ENCODE peak calls at places on chromosomes 16 and 17, in six cellular contexts. One of them, this sample, is unnamed. For H3K9me3, the result is how much of the 10 kb centered on the place peaks cover.

GRCh38 chr17:83135692-83136091 is 56.3 kb downstream of the METRNL start:
- DNase-seq in uterus: peak
- DNase-seq in IMR-90: no peak
- DNase-seq in right atrium auricular region: peak
- DNase-seq in SK-N-SH: peak
- DNase-seq in esophagus squamous epithelium: no peak
- DNase-seq in this sample: no peak

GRCh38 chr17:75725504-75725903 is 4.2 kb downstream of the ITGB4 start:
- DNase-seq in uterus: no peak
- DNase-seq in IMR-90: no peak
- DNase-seq in right atrium auricular region: no peak
- DNase-seq in SK-N-SH: no peak
- DNase-seq in esophagus squamous epithelium: no peak
- DNase-seq in this sample: no peak

GRCh38 chr16:48535831-48536599 is 74.0 kb downstream of the N4BP1 start:
- DNase-seq in uterus: peak
- DNase-seq in IMR-90: peak
- DNase-seq in right atrium auricular region: peak
- DNase-seq in SK-N-SH: no peak
- DNase-seq in esophagus squamous epithelium: no peak
- DNase-seq in this sample: no peak

GRCh38 chr17:68381076-68381900 is 76.0 kb downstream of the WIPI1 start:
- DNase-seq in uterus: peak
- DNase-seq in IMR-90: peak
- DNase-seq in right atrium auricular region: no peak
- DNase-seq in SK-N-SH: no peak
- DNase-seq in esophagus squamous epithelium: no peak
- DNase-seq in this sample: no peak

GRCh38 chr17:54901230-54901847 is 687 bp downstream of the TOM1L1 start:
- DNase-seq in uterus: no peak
- DNase-seq in IMR-90: peak
- DNase-seq in right atrium auricular region: no peak
- DNase-seq in SK-N-SH: peak
- DNase-seq in esophagus squamous epithelium: no peak
- DNase-seq in this sample: no peak

GRCh38 chr16:85306071-85306792 is 194.0 kb upstream of the CIBAR2 start:
- DNase-seq in uterus: peak
- DNase-seq in IMR-90: peak
- DNase-seq in right atrium auricular region: peak
- DNase-seq in SK-N-SH: no peak
- DNase-seq in esophagus squamous epithelium: peak
- DNase-seq in this sample: peak

GRCh38 chr17:49570540-49571242 is 5.0 kb upstream of the NXPH3 start:
- DNase-seq in uterus: no peak
- DNase-seq in IMR-90: no peak
- DNase-seq in right atrium auricular region: no peak
- DNase-seq in SK-N-SH: no peak
- DNase-seq in esophagus squamous epithelium: no peak
- DNase-seq in this sample: no peak

GRCh38 chr16:85220125-85220839 is 108.0 kb upstream of the CIBAR2 start:
- DNase-seq in uterus: peak
- DNase-seq in IMR-90: peak
- DNase-seq in right atrium auricular region: no peak
- DNase-seq in SK-N-SH: peak
- DNase-seq in esophagus squamous epithelium: no peak
- DNase-seq in this sample: no peak

GRCh38 chr17:32871736-32872135 is 5.2 kb downstream of the MYO1D start:
- DNase-seq in uterus: no peak
- DNase-seq in IMR-90: no peak
- DNase-seq in right atrium auricular region: no peak
- DNase-seq in SK-N-SH: no peak
- DNase-seq in esophagus squamous epithelium: no peak
- DNase-seq in this sample: no peak

GRCh38 chr17:75487351-75488070 is 27.8 kb downstream of the CASKIN2 start:
- DNase-seq in uterus: no peak
- DNase-seq in IMR-90: no peak
- DNase-seq in right atrium auricular region: no peak
- DNase-seq in SK-N-SH: no peak
- DNase-seq in esophagus squamous epithelium: no peak
- DNase-seq in this sample: peak

GRCh38 chr16:24499193-24499814 is 40.1 kb upstream of the RBBP6 start:
- DNase-seq in uterus: no peak
- DNase-seq in IMR-90: peak
- DNase-seq in right atrium auricular region: no peak
- DNase-seq in SK-N-SH: peak
- DNase-seq in esophagus squamous epithelium: no peak
- DNase-seq in this sample: no peak

GRCh38 chr17:43942286-43942685 is at the start of gene PPY:
- DNase-seq in uterus: no peak
- DNase-seq in IMR-90: no peak
- DNase-seq in right atrium auricular region: no peak
- DNase-seq in SK-N-SH: no peak
- DNase-seq in esophagus squamous epithelium: no peak
- DNase-seq in this sample: no peak

GRCh38 chr16:70395345-70395901 is 43.5 kb downstream of the ST3GAL2 start:
- DNase-seq in uterus: no peak
- DNase-seq in IMR-90: peak
- DNase-seq in right atrium auricular region: peak
- DNase-seq in SK-N-SH: peak
- DNase-seq in esophagus squamous epithelium: no peak
- DNase-seq in this sample: peak

GRCh38 chr16:81514041-81514559 is 69.5 kb downstream of the CMIP start:
- DNase-seq in uterus: no peak
- DNase-seq in IMR-90: no peak
- DNase-seq in right atrium auricular region: no peak
- DNase-seq in SK-N-SH: no peak
- DNase-seq in esophagus squamous epithelium: no peak
- DNase-seq in this sample: no peak

GRCh38 chr17:64457156-64457555 is 8.2 kb downstream of the MILR1 start:
- DNase-seq in uterus: no peak
- DNase-seq in IMR-90: peak
- DNase-seq in right atrium auricular region: no peak
- DNase-seq in SK-N-SH: no peak
- DNase-seq in esophagus squamous epithelium: no peak
- DNase-seq in this sample: no peak

GRCh38 chr16:83603981-83604570 is 203.7 kb upstream of the HSBP1 start:
- DNase-seq in uterus: no peak
- DNase-seq in IMR-90: no peak
- DNase-seq in right atrium auricular region: no peak
- DNase-seq in SK-N-SH: no peak
- DNase-seq in esophagus squamous epithelium: no peak
- DNase-seq in this sample: no peak

GRCh38 chr17:40932608-40933007 is 4.8 kb downstream of the KRT23 start:
- DNase-seq in uterus: no peak
- DNase-seq in IMR-90: no peak
- DNase-seq in right atrium auricular region: no peak
- DNase-seq in SK-N-SH: no peak
- DNase-seq in esophagus squamous epithelium: no peak
- DNase-seq in this sample: no peak

GRCh38 chr17:45857977-45858708 is 13.5 kb downstream of the SPPL2C start:
- DNase-seq in uterus: no peak
- DNase-seq in IMR-90: peak
- DNase-seq in right atrium auricular region: no peak
- DNase-seq in SK-N-SH: no peak
- DNase-seq in esophagus squamous epithelium: no peak
- DNase-seq in this sample: no peak

GRCh38 chr17:17934214-17934613 is 38.0 kb downstream of the TOM1L2 start:
- DNase-seq in uterus: no peak
- DNase-seq in IMR-90: no peak
- DNase-seq in right atrium auricular region: no peak
- DNase-seq in SK-N-SH: no peak
- DNase-seq in esophagus squamous epithelium: no peak
- DNase-seq in this sample: no peak

GRCh38 chr17:66733759-66734158 is 101.2 kb upstream of the CACNG5 start:
- DNase-seq in uterus: no peak
- DNase-seq in IMR-90: no peak
- DNase-seq in right atrium auricular region: no peak
- DNase-seq in SK-N-SH: no peak
- DNase-seq in esophagus squamous epithelium: no peak
- DNase-seq in this sample: no peak

GRCh38 chr17:4633643-4634042 is 7.8 kb downstream of the ALOX15 start:
- DNase-seq in uterus: no peak
- DNase-seq in IMR-90: no peak
- DNase-seq in right atrium auricular region: no peak
- DNase-seq in SK-N-SH: no peak
- DNase-seq in esophagus squamous epithelium: no peak
- DNase-seq in this sample: no peak

GRCh38 chr17:57956311-57957119 is 1.3 kb upstream of the CUEDC1 start:
- DNase-seq in uterus: no peak
- DNase-seq in IMR-90: no peak
- DNase-seq in right atrium auricular region: no peak
- DNase-seq in SK-N-SH: peak
- DNase-seq in esophagus squamous epithelium: no peak
- DNase-seq in this sample: no peak

DNA sequence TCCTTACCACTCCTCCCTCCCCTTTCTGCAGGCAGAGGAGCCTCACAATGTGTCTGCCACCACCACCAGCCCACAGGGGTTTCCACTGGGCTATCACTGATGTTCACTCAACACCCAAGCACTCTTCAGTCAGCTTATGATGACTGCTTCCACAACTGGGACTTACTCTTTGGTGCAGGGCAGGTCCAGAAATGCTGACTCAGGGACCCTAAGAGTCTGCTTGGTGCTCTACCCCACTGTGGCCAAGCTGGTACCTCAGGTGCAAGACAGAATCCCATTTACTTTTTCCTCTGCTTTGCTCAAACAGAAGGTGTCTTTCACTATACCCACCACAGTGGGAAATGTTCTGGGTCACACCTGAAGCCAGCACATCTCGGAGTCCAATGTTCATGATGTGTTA is 40.1 kb downstream of the ZNF267 start:
- DNase-seq in uterus: no peak
- DNase-seq in IMR-90: no peak
- DNase-seq in right atrium auricular region: no peak
- DNase-seq in SK-N-SH: no peak
- DNase-seq in esophagus squamous epithelium: no peak
- DNase-seq in this sample: no peak
- H3K9me3 ChIP-seq in uterus: under half
- H3K9me3 ChIP-seq in IMR-90: under half
- H3K9me3 ChIP-seq in right atrium auricular region: half or more
- H3K9me3 ChIP-seq in SK-N-SH: half or more
- H3K9me3 ChIP-seq in esophagus squamous epithelium: half or more
- H3K9me3 ChIP-seq in this sample: half or more

GRCh38 chr17:22506231-22506630 is 813.9 kb downstream of the KCNJ18 start:
- DNase-seq in uterus: no peak
- DNase-seq in IMR-90: no peak
- DNase-seq in right atrium auricular region: no peak
- DNase-seq in SK-N-SH: no peak
- DNase-seq in esophagus squamous epithelium: no peak
- DNase-seq in this sample: no peak
- H3K9me3 ChIP-seq in uterus: under half
- H3K9me3 ChIP-seq in IMR-90: under half
- H3K9me3 ChIP-seq in right atrium auricular region: under half
- H3K9me3 ChIP-seq in SK-N-SH: under half
- H3K9me3 ChIP-seq in esophagus squamous epithelium: under half
- H3K9me3 ChIP-seq in this sample: under half

GRCh38 chr16:8678068-8678927 is 3.9 kb downstream of the ABAT start:
- DNase-seq in uterus: no peak
- DNase-seq in IMR-90: peak
- DNase-seq in right atrium auricular region: no peak
- DNase-seq in SK-N-SH: no peak
- DNase-seq in esophagus squamous epithelium: no peak
- DNase-seq in this sample: no peak
- H3K9me3 ChIP-seq in uterus: under half
- H3K9me3 ChIP-seq in IMR-90: under half
- H3K9me3 ChIP-seq in right atrium auricular region: under half
- H3K9me3 ChIP-seq in SK-N-SH: under half
- H3K9me3 ChIP-seq in esophagus squamous epithelium: under half
- H3K9me3 ChIP-seq in this sample: under half

GRCh38 chr16:35637683-35638082 is 2178.3 kb downstream of the TP53TG3F start:
- DNase-seq in uterus: no peak
- DNase-seq in IMR-90: no peak
- DNase-seq in right atrium auricular region: no peak
- DNase-seq in SK-N-SH: no peak
- DNase-seq in esophagus squamous epithelium: no peak
- DNase-seq in this sample: no peak
- H3K9me3 ChIP-seq in uterus: under half
- H3K9me3 ChIP-seq in IMR-90: under half
- H3K9me3 ChIP-seq in right atrium auricular region: under half
- H3K9me3 ChIP-seq in SK-N-SH: under half
- H3K9me3 ChIP-seq in esophagus squamous epithelium: under half
- H3K9me3 ChIP-seq in this sample: under half

This sample was measured in CD8-positive, alpha-beta T cell.